ENCODE peak calls at places on chromosome 14, in seven cellular contexts. One of them, this sample, is unnamed.
A peak's percentile ranks its signal among the peaks of the same experiment; 100 is the strongest.

GRCh38 chr14:45893127-45893526 is 640.1 kb upstream of the MIS18BP1 start:
- DNase-seq in HCT116: no peak
- DNase-seq in CD4-positive, alpha-beta memory T cell: no peak
- DNase-seq in uterus: no peak
- DNase-seq in neural progenitor cell: no peak
- DNase-seq in tibial nerve: no peak
- DNase-seq in cardiac muscle cell: no peak
- DNase-seq in this sample: no peak

GRCh38 chr14:105889666-105890473 is 363.5 kb downstream of the TMEM121 start:
- DNase-seq in HCT116: no peak
- DNase-seq in CD4-positive, alpha-beta memory T cell: peak; percentile 22
- DNase-seq in uterus: peak; percentile 8
- DNase-seq in neural progenitor cell: no peak
- DNase-seq in tibial nerve: no peak
- DNase-seq in cardiac muscle cell: no peak
- DNase-seq in this sample: peak; percentile 58

GRCh38 chr14:37587881-37588666 is 7.0 kb downstream of the FOXA1 start:
- DNase-seq in HCT116: no peak
- DNase-seq in CD4-positive, alpha-beta memory T cell: no peak
- DNase-seq in uterus: no peak
- DNase-seq in neural progenitor cell: peak; percentile 87
- DNase-seq in tibial nerve: no peak
- DNase-seq in cardiac muscle cell: peak; percentile 57
- DNase-seq in this sample: no peak

GRCh38 chr14:32477406-32477805 is 148.3 kb downstream of the AKAP6 start:
- DNase-seq in HCT116: no peak
- DNase-seq in CD4-positive, alpha-beta memory T cell: no peak
- DNase-seq in uterus: no peak
- DNase-seq in neural progenitor cell: no peak
- DNase-seq in tibial nerve: no peak
- DNase-seq in cardiac muscle cell: no peak
- DNase-seq in this sample: no peak

GRCh38 chr14:93039649-93040315 is 75.9 kb downstream of the ITPK1 start:
- DNase-seq in HCT116: no peak
- DNase-seq in CD4-positive, alpha-beta memory T cell: no peak
- DNase-seq in uterus: no peak
- DNase-seq in neural progenitor cell: no peak
- DNase-seq in tibial nerve: no peak
- DNase-seq in cardiac muscle cell: peak; percentile 84
- DNase-seq in this sample: no peak

GRCh38 chr14:50335989-50336391 is 23.9 kb downstream of the DMAC2L start:
- DNase-seq in HCT116: no peak
- DNase-seq in CD4-positive, alpha-beta memory T cell: no peak
- DNase-seq in uterus: peak; percentile 32
- DNase-seq in neural progenitor cell: peak; percentile 42
- DNase-seq in tibial nerve: no peak
- DNase-seq in cardiac muscle cell: no peak
- DNase-seq in this sample: no peak

GRCh38 chr14:91175802-91176201 is 61.9 kb downstream of the DGLUCY start:
- DNase-seq in HCT116: no peak
- DNase-seq in CD4-positive, alpha-beta memory T cell: no peak
- DNase-seq in uterus: no peak
- DNase-seq in neural progenitor cell: no peak
- DNase-seq in tibial nerve: no peak
- DNase-seq in cardiac muscle cell: no peak
- DNase-seq in this sample: no peak

GRCh38 chr14:69615471-69616407 is 4.3 kb downstream of the SUSD6 start:
- DNase-seq in HCT116: no peak
- DNase-seq in CD4-positive, alpha-beta memory T cell: peak; percentile 74
- DNase-seq in uterus: peak; percentile 63
- DNase-seq in neural progenitor cell: no peak
- DNase-seq in tibial nerve: peak; percentile 84
- DNase-seq in cardiac muscle cell: no peak
- DNase-seq in this sample: no peak

GRCh38 chr14:104424406-104425072 is 155.0 kb upstream of the C14orf180 start:
- DNase-seq in HCT116: no peak
- DNase-seq in CD4-positive, alpha-beta memory T cell: no peak
- DNase-seq in uterus: no peak
- DNase-seq in neural progenitor cell: peak; percentile 49
- DNase-seq in tibial nerve: no peak
- DNase-seq in cardiac muscle cell: peak; percentile 55
- DNase-seq in this sample: peak; percentile 54

GRCh38 chr14:21025374-21026151 is 702 bp upstream of the NDRG2 start:
- DNase-seq in HCT116: no peak
- DNase-seq in CD4-positive, alpha-beta memory T cell: no peak
- DNase-seq in uterus: peak; percentile 95
- DNase-seq in neural progenitor cell: peak; percentile 58
- DNase-seq in tibial nerve: peak; percentile 64
- DNase-seq in cardiac muscle cell: peak; percentile 91
- DNase-seq in this sample: no peak
- H3K4me3 ChIP-seq in HCT116: peak overlapping the region; percentile 66
- H3K4me3 ChIP-seq in CD4-positive, alpha-beta memory T cell: peak overlapping the region; percentile 77
- H3K4me3 ChIP-seq in uterus: peak overlapping the region; percentile 84
- H3K4me3 ChIP-seq in neural progenitor cell: peak overlapping the region; percentile 46
- H3K4me3 ChIP-seq in tibial nerve: peak overlapping the region; percentile 65
- H3K4me3 ChIP-seq in cardiac muscle cell: peak overlapping the region; percentile 65
- H3K4me3 ChIP-seq in this sample: peak overlapping the region; percentile 47

DNA sequence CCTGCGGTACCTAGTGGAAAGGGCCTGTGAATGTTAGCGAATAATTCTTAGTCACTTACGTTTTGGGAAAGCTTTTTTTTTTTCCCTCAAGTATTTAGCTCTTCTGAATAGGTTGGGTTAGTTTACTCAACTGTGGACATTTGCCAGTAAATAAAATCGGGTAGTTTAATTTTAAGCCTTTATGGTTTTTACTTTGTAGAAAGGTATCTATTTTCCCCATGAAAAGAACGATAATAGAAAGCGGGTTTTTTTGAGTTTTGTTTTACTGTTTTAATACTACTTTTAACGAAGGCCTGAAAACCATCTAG is 1.7 kb downstream of the YY1 start:
- DNase-seq in HCT116: no peak
- DNase-seq in CD4-positive, alpha-beta memory T cell: no peak
- DNase-seq in uterus: no peak
- DNase-seq in neural progenitor cell: no peak
- DNase-seq in tibial nerve: no peak
- DNase-seq in cardiac muscle cell: no peak
- DNase-seq in this sample: no peak
- H3K4me1 ChIP-seq in HCT116: peaks cover 39% of the 10 kb centered on the region
- H3K4me1 ChIP-seq in CD4-positive, alpha-beta memory T cell: peaks cover 67% of the 10 kb centered on the region
- H3K4me1 ChIP-seq in uterus: peaks cover 8% of the 10 kb centered on the region
- H3K4me1 ChIP-seq in neural progenitor cell: peaks cover 15% of the 10 kb centered on the region
- H3K4me1 ChIP-seq in tibial nerve: peaks cover 67% of the 10 kb centered on the region
- H3K4me1 ChIP-seq in cardiac muscle cell: peaks cover 16% of the 10 kb centered on the region
- H3K4me1 ChIP-seq in this sample: peaks cover 40% of the 10 kb centered on the region

GRCh38 chr14:74546416-74546815 is 52.9 kb downstream of the ISCA2 start:
- DNase-seq in HCT116: no peak
- DNase-seq in CD4-positive, alpha-beta memory T cell: no peak
- DNase-seq in uterus: no peak
- DNase-seq in neural progenitor cell: no peak
- DNase-seq in tibial nerve: no peak
- DNase-seq in cardiac muscle cell: no peak
- DNase-seq in this sample: no peak
- H3K36me3 ChIP-seq in HCT116: no peaks in the 10 kb centered on the region
- H3K36me3 ChIP-seq in CD4-positive, alpha-beta memory T cell: no peaks in the 10 kb centered on the region
- H3K36me3 ChIP-seq in uterus: no peaks in the 10 kb centered on the region
- H3K36me3 ChIP-seq in neural progenitor cell: no peaks in the 10 kb centered on the region
- H3K36me3 ChIP-seq in tibial nerve: no peaks in the 10 kb centered on the region
- H3K36me3 ChIP-seq in cardiac muscle cell: no peaks in the 10 kb centered on the region
- H3K36me3 ChIP-seq in this sample: peaks cover 80% of the 10 kb centered on the region

DNA sequence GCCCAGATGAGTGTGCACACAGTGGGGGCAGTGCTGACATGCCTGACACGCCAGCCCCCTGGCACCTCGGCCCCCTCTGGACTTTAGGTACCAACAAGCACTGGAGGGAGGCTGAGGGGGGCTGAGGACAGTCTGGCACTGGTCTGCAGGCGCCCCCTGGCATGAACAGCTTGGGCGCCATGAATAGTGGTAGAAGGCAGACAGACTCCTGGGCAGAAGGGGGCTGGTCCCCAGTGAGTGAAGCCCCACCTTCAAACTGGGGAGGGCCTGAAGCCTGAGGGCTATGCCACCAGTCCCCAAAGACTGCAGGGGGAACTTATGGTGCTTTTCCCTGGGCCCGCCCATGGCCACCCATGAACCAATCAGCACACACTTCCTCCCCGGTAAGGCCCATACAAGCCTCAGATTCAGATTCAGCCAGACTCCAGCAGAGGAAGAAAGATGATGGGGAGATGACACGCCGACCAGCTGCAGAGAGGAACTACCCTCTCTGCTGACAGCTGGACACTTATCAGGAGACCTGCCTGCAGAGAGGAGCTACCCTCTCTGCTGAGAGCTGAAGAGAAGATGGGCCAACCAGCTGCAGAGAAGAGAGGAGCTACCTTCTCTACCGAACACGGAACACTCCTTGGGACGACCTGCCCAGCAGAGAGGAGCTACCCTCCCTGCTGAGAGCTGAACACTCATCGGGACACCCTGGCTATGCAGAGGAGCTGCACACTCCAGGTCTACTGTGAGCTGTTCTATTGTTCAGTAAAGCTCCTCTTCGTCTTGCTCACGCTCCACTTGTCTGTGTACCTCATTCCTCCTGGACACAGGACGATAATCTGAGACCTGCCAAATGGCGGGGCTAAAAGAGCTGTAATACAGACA is 324.5 kb downstream of the PCNX1 start:
- DNase-seq in HCT116: no peak
- DNase-seq in CD4-positive, alpha-beta memory T cell: no peak
- DNase-seq in uterus: no peak
- DNase-seq in neural progenitor cell: no peak
- DNase-seq in tibial nerve: no peak
- DNase-seq in cardiac muscle cell: no peak
- DNase-seq in this sample: no peak
- H3K4me3 ChIP-seq in HCT116: no peak overlapping the region
- H3K4me3 ChIP-seq in CD4-positive, alpha-beta memory T cell: no peak overlapping the region
- H3K4me3 ChIP-seq in uterus: no peak overlapping the region
- H3K4me3 ChIP-seq in neural progenitor cell: no peak overlapping the region
- H3K4me3 ChIP-seq in tibial nerve: no peak overlapping the region
- H3K4me3 ChIP-seq in cardiac muscle cell: no peak overlapping the region
- H3K4me3 ChIP-seq in this sample: no peak overlapping the region

GRCh38 chr14:80987235-80988032 is 32.0 kb downstream of the TSHR start:
- DNase-seq in HCT116: peak; percentile 76
- DNase-seq in CD4-positive, alpha-beta memory T cell: peak; percentile 63
- DNase-seq in uterus: peak; percentile 55
- DNase-seq in neural progenitor cell: peak; percentile 68
- DNase-seq in tibial nerve: peak; percentile 77
- DNase-seq in cardiac muscle cell: peak; percentile 76
- DNase-seq in this sample: no peak
- H3K4me1 ChIP-seq in HCT116: peaks cover 10% of the 10 kb centered on the region
- H3K4me1 ChIP-seq in CD4-positive, alpha-beta memory T cell: no peaks in the 10 kb centered on the region
- H3K4me1 ChIP-seq in uterus: no peaks in the 10 kb centered on the region
- H3K4me1 ChIP-seq in neural progenitor cell: no peaks in the 10 kb centered on the region
- H3K4me1 ChIP-seq in tibial nerve: no peaks in the 10 kb centered on the region
- H3K4me1 ChIP-seq in cardiac muscle cell: no peaks in the 10 kb centered on the region
- H3K4me1 ChIP-seq in this sample: no peaks in the 10 kb centered on the region

DNA sequence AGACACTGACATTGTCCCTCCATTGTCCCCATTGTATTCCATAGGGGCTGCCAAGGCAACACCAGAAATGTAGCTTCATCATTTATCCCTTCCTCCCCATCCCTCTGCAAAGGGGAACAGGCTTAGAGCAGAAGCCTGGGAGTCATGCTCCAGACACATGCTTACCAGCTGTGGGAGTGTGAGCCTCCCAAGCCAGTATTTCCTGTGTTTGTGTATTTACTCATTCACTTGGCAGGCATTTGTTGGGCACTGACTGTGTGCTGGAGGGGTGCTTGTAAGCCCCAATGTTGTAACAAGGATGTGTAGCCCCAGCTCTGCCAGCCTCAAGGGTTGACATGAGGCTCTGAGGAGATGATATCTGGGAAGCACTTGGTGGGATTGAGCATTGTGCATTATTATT is 46.0 kb upstream of the TCL1A start:
- DNase-seq in HCT116: no peak
- DNase-seq in CD4-positive, alpha-beta memory T cell: no peak
- DNase-seq in uterus: no peak
- DNase-seq in neural progenitor cell: no peak
- DNase-seq in tibial nerve: no peak
- DNase-seq in cardiac muscle cell: no peak
- DNase-seq in this sample: no peak
- H3K36me3 ChIP-seq in HCT116: no peaks in the 10 kb centered on the region
- H3K36me3 ChIP-seq in CD4-positive, alpha-beta memory T cell: no peaks in the 10 kb centered on the region
- H3K36me3 ChIP-seq in uterus: no peaks in the 10 kb centered on the region
- H3K36me3 ChIP-seq in neural progenitor cell: no peaks in the 10 kb centered on the region
- H3K36me3 ChIP-seq in tibial nerve: no peaks in the 10 kb centered on the region
- H3K36me3 ChIP-seq in cardiac muscle cell: no peaks in the 10 kb centered on the region
- H3K36me3 ChIP-seq in this sample: no peaks in the 10 kb centered on the region

GRCh38 chr14:68094158-68094557 is 274.6 kb downstream of the RAD51B start:
- DNase-seq in HCT116: no peak
- DNase-seq in CD4-positive, alpha-beta memory T cell: no peak
- DNase-seq in uterus: no peak
- DNase-seq in neural progenitor cell: no peak
- DNase-seq in tibial nerve: no peak
- DNase-seq in cardiac muscle cell: no peak
- DNase-seq in this sample: no peak
- H3K4me3 ChIP-seq in HCT116: no peak overlapping the region
- H3K4me3 ChIP-seq in CD4-positive, alpha-beta memory T cell: no peak overlapping the region
- H3K4me3 ChIP-seq in uterus: no peak overlapping the region
- H3K4me3 ChIP-seq in neural progenitor cell: no peak overlapping the region
- H3K4me3 ChIP-seq in tibial nerve: no peak overlapping the region
- H3K4me3 ChIP-seq in cardiac muscle cell: no peak overlapping the region
- H3K4me3 ChIP-seq in this sample: no peak overlapping the region

DNA sequence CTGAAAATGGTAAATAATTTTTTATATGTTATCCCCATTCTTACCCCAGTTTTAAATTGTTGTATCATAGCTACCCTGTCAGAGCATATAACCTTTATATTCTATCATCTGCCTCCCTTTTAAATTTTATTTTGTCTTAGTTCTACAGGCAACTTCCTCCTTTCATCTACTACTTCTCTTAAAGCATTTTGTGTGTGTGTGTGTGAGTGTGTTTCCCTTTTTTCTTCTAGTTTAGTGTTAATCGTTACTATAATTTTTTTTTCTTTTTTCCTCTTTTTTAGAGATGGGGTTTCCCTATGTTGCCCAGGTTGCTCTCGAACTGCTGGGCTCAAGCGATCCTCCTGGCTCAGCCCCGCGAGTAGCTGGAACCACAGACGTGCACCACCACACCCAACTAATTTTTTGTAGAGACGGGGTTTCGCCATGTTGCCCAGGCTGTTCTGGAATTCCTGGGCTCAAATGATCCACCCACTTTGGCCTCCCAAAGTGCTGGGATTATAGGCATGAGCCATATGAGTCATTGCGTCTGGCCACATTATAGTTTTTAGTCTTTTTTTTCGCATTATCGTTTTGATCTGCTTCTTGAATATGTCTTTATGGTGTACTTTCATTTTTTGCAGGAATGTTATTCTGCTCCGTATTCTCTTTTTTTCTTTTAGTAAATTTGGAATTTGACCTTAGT is 33.1 kb upstream of the FBXO34 start:
- DNase-seq in HCT116: no peak
- DNase-seq in CD4-positive, alpha-beta memory T cell: no peak
- DNase-seq in uterus: no peak
- DNase-seq in neural progenitor cell: no peak
- DNase-seq in tibial nerve: no peak
- DNase-seq in cardiac muscle cell: no peak
- DNase-seq in this sample: no peak
- H3K4me1 ChIP-seq in HCT116: no peaks in the 10 kb centered on the region
- H3K4me1 ChIP-seq in CD4-positive, alpha-beta memory T cell: no peaks in the 10 kb centered on the region
- H3K4me1 ChIP-seq in uterus: no peaks in the 10 kb centered on the region
- H3K4me1 ChIP-seq in neural progenitor cell: no peaks in the 10 kb centered on the region
- H3K4me1 ChIP-seq in tibial nerve: peaks cover 7% of the 10 kb centered on the region
- H3K4me1 ChIP-seq in cardiac muscle cell: no peaks in the 10 kb centered on the region
- H3K4me1 ChIP-seq in this sample: no peaks in the 10 kb centered on the region

DNA sequence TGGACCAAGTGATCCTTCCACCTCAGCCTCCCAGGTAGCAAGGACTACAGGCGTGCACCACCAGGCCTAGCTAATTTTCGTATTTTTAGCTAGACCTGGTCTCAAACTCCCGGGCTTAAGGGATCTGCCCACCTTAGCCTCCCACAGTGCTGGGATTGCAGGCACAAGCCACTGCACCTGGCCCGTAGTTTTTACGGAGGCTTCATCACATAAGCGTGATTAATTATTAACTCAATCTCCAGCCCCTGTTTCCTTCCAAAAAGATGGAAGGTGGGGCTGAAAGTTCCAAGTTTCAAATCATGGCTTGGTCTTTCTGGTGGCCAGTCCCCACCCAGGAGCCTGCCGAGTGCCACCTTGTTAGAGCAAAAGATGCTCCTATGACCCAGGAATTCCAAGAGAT is 22.5 kb upstream of the HIF1A start:
- DNase-seq in HCT116: no peak
- DNase-seq in CD4-positive, alpha-beta memory T cell: no peak
- DNase-seq in uterus: no peak
- DNase-seq in neural progenitor cell: no peak
- DNase-seq in tibial nerve: no peak
- DNase-seq in cardiac muscle cell: no peak
- DNase-seq in this sample: no peak
- H3K36me3 ChIP-seq in HCT116: no peaks in the 10 kb centered on the region
- H3K36me3 ChIP-seq in CD4-positive, alpha-beta memory T cell: no peaks in the 10 kb centered on the region
- H3K36me3 ChIP-seq in uterus: no peaks in the 10 kb centered on the region
- H3K36me3 ChIP-seq in neural progenitor cell: no peaks in the 10 kb centered on the region
- H3K36me3 ChIP-seq in tibial nerve: no peaks in the 10 kb centered on the region
- H3K36me3 ChIP-seq in cardiac muscle cell: no peaks in the 10 kb centered on the region
- H3K36me3 ChIP-seq in this sample: no peaks in the 10 kb centered on the region

This sample was measured in RWPE2.